ENCODE peak calls at places on chromosomes 4 and X, in nine cellular contexts. Z, W, C, S, R, A, L, G and U are unnamed samples.
A peak's percentile ranks its signal among the peaks of the same experiment; 100 is the strongest.

GRCh38 chr4:181796502-181796901 is 446.7 kb upstream of the TENM3 start:
- DNase-seq in G (no peak), L (no peak), S (no peak), C (no peak), Z (no peak), W (no peak), A (peak; percentile 85), R (no peak), U (no peak)

GRCh38 chr4:169741569-169741968 is 16.2 kb downstream of the HPF1 start:
- DNase-seq in C (no peak), A (no peak), R (no peak), G (no peak), L (no peak), S (no peak), W (no peak), Z (no peak), U (no peak)

GRCh38 chr4:4647041-4647440 is 105.2 kb upstream of the STX18 start:
- DNase-seq in A (no peak), W (no peak), G (no peak), Z (no peak), R (no peak), L (no peak), C (no peak), S (no peak), U (no peak)

GRCh38 chrX:45621356-45622041 is 420.8 kb upstream of the DIPK2B start:
- DNase-seq in Z (peak; percentile 18), G (no peak), C (no peak), L (no peak), R (no peak), A (peak; percentile 22), S (no peak), W (no peak), U (peak; percentile 10)

GRCh38 chr4:34644716-34645115 is 1599.6 kb downstream of the ARAP2 start:
- DNase-seq in S (no peak), G (no peak), L (no peak), R (no peak), W (no peak), A (no peak), C (no peak), Z (no peak), U (no peak)

GRCh38 chrX:150984164-150984824 is 1.2 kb downstream of the HMGB3 start:
- DNase-seq in L (no peak), G (no peak), A (no peak), W (no peak), C (no peak), Z (no peak), S (no peak), R (no peak), U (peak; percentile 22)

GRCh38 chrX:1093112-1093511 is 119.3 kb downstream of the CRLF2 start:
- DNase-seq in A (no peak), L (peak; percentile 31), C (no peak), S (no peak), G (no peak), R (no peak), W (no peak), Z (no peak), U (no peak)

GRCh38 chr4:169238445-169238844 is 32.3 kb downstream of the SH3RF1 start:
- DNase-seq in C (no peak), S (no peak), W (no peak), G (no peak), L (no peak), Z (no peak), A (no peak), R (no peak), U (no peak)

GRCh38 chr4:187839765-187840164 is 155.8 kb upstream of the ZFP42 start:
- DNase-seq in G (no peak), Z (no peak), W (no peak), S (no peak), R (no peak), L (no peak), C (no peak), A (no peak), U (no peak)

GRCh38 chrX:56764153-56764974 is 35.3 kb downstream of the NBDY start:
- DNase-seq in W (peak; percentile 47), G (no peak), Z (no peak), S (no peak), R (no peak), C (peak; percentile 89), L (no peak), A (peak; percentile 48), U (peak; percentile 86)

GRCh38 chr4:131509521-131509920 is 1639.6 kb upstream of the PCDH10 start:
- DNase-seq in Z (no peak), C (no peak), L (no peak), G (no peak), S (no peak), A (no peak), W (peak; percentile 58), R (no peak), U (no peak)

GRCh38 chr4:47203593-47203992 is 172.2 kb downstream of the GABRB1 start:
- DNase-seq in L (no peak), S (no peak), C (no peak), G (no peak), W (no peak), A (no peak), Z (no peak), R (no peak), U (no peak)

GRCh38 chr4:7807351-7807921 is 132.2 kb downstream of the AFAP1 start:
- DNase-seq in Z (no peak), C (no peak), L (no peak), A (no peak), S (no peak), R (no peak), G (no peak), W (no peak), U (no peak)

GRCh38 chrX:107118322-107119147 is at the start of gene RBM41:
- DNase-seq in C (peak; percentile 92), A (peak; percentile 68), G (peak; percentile 48), W (peak; percentile 1), L (peak; percentile 56), R (peak; percentile 80), Z (peak; percentile 45), S (peak; percentile 61), U (peak; percentile 64)

GRCh38 chrX:107117993-107118321 is 665 bp downstream of the RBM41 start:
- DNase-seq in W (no peak), L (no peak), S (no peak), C (no peak), G (no peak), Z (no peak), A (no peak), R (no peak), U (no peak)

GRCh38 chrX:107123750-107124149 is 5.1 kb upstream of the RBM41 start:
- DNase-seq in S (no peak), R (no peak), L (no peak), W (no peak), C (no peak), G (no peak), Z (no peak), A (no peak), U (no peak)

DNA sequence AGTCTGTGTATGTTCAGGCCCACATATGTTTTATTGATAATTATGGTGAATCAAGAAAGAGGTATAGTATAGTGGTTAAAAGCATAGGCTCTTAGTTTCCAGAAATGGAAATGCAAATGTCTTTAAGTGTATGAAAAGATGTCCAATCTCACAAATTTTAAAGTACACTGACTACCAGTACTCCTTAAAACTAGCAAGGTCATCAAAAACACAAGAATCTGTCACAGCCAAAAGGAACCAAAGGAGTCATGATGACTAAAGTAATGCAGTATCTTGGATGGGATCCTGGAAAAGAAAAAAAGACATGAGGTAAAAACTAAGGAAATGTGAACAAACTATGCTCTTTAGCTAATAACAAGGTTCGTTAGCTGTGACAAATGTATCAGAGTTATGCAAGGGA is 659 bp upstream of the RBM41 start:
- DNase-seq in S (no peak), L (no peak), R (no peak), W (no peak), C (no peak), A (no peak), Z (no peak), G (no peak), U (no peak)
- H3K4me3 ChIP-seq in S (no peak overlapping the region), L (no peak overlapping the region), R (peak overlapping the region; percentile 73), W (no peak overlapping the region), C (no peak overlapping the region), A (no peak overlapping the region), Z (peak overlapping the region; percentile 14), G (peak overlapping the region; percentile 66), U (peak overlapping the region; percentile 69)

GRCh38 chr4:157013656-157014055 is 42.1 kb upstream of the PDGFC start:
- DNase-seq in S (no peak), G (no peak), W (no peak), C (no peak), R (no peak), L (no peak), Z (no peak), A (peak; percentile 49), U (no peak)
- H3K27me3 ChIP-seq in S (no peaks in the 10 kb centered on the region), G (no peaks in the 10 kb centered on the region), W (no peaks in the 10 kb centered on the region), C (no peaks in the 10 kb centered on the region), R (no peaks in the 10 kb centered on the region), L (no peaks in the 10 kb centered on the region), Z (no peaks in the 10 kb centered on the region), A (no peaks in the 10 kb centered on the region), U (no peaks in the 10 kb centered on the region)

GRCh38 chr4:175509320-175509719 is 302.7 kb downstream of the GPM6A start:
- DNase-seq in S (no peak), A (no peak), G (no peak), W (no peak), L (no peak), R (no peak), Z (no peak), C (no peak), U (no peak)
- TF ChIP-seq CTCF in S (no peak), A (peak; percentile 35), G (no peak), W (no peak), L (no peak), R (no peak), Z (no peak), C (no peak), U (peak; percentile 28)

DNA sequence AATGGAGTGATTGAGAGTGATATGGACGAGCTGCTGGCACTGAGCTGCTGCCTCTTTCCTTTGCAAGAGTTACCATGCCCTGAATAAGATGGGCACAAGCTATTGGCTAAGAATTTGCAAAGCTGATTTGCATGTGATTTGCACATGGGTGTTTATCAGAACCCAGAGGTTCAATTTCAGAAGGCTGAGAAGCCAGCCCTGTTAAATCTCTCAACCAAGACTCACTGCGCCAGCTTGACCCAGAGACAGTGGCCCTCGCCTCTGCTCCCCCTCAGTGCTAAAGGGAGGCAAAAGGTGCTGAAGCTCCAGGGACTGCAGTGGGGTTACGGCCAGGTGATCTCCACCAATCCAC is 701 bp downstream of the ARHGAP4 start:
- DNase-seq in G (no peak), A (no peak), C (no peak), R (no peak), L (no peak), Z (no peak), W (no peak), S (no peak), U (no peak)
- H3K4me3 ChIP-seq in G (peak overlapping the region; percentile 76), A (no peak overlapping the region), C (peak overlapping the region; percentile 63), R (no peak overlapping the region), L (peak overlapping the region; percentile 27), Z (no peak overlapping the region), W (no peak overlapping the region), S (peak overlapping the region; percentile 1), U (peak overlapping the region; percentile 79)

DNA sequence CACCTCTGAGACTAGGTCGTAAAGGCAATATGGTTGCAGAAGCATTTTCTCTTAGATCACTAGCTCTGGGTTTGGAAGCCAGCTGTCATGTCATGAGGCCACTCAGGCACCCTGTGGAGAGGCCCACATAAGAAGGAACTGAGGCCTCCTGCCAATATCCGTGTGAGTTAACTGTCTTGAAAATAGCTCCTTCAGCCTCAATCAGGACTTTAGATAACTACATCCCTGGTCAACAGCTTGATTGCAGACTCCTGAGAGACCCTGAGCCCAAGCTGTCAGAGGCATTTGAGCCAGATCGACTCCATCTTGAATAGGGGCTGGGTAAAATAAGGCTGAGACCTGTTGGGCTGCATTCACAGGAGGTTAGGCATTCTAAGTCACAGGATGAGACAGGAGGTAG is 15.1 kb upstream of the REPS2 start:
- DNase-seq in Z (no peak), S (no peak), L (no peak), R (no peak), C (no peak), A (no peak), G (no peak), W (no peak), U (no peak)
- H3K27me3 ChIP-seq in Z (peaks cover 9% of the 10 kb centered on the region), S (peaks cover 11% of the 10 kb centered on the region), L (no peaks in the 10 kb centered on the region), R (no peaks in the 10 kb centered on the region), C (no peaks in the 10 kb centered on the region), A (no peaks in the 10 kb centered on the region), G (no peaks in the 10 kb centered on the region), W (peaks cover 2% of the 10 kb centered on the region), U (no peaks in the 10 kb centered on the region)